ENCODE peak calls at places on chromosomes 16 and 17, in eight cellular contexts. G is C1 segment of cervical spinal cord, K is body of pancreas, O is OCI-LY7, C is adrenal gland, L is NCI-H1436, Z is AG08395, E is AG04450. Q is an unnamed sample.

GRCh38 chr17:22268912-22269220 is 576.5 kb downstream of the KCNJ18 start:
- DNase-seq in G (no peak), K (no peak), O (no peak), C (no peak), L (no peak), Z (no peak), E (no peak), Q (no peak)

GRCh38 chr17:67290994-67291362 is 46.0 kb upstream of the HELZ start:
- DNase-seq in G (no peak), K (no peak), O (no peak), C (no peak), L (no peak), Z (no peak), E (no peak), Q (peak)

GRCh38 chr16:745739-746138 is 4.9 kb upstream of the CIAO3 start:
- DNase-seq in G (no peak), K (no peak), O (peak), C (no peak), L (peak), Z (no peak), E (no peak), Q (no peak)

GRCh38 chr16:12538667-12539081 is 265.0 kb downstream of the CPPED1 start:
- DNase-seq in G (no peak), K (no peak), O (no peak), C (no peak), L (no peak), Z (peak), E (no peak), Q (no peak)

GRCh38 chr17:19753661-19754463 is 5.8 kb upstream of the ALDH3A1 start:
- DNase-seq in G (no peak), K (peak), O (no peak), C (peak), L (peak), Z (no peak), E (no peak), Q (no peak)

GRCh38 chr17:38702166-38702899 is 2.7 kb upstream of the MLLT6 start:
- DNase-seq in G (peak), K (peak), O (peak), C (peak), L (peak), Z (peak), E (peak), Q (peak)

GRCh38 chr16:27195941-27196595 is 7.3 kb upstream of the KDM8 start:
- DNase-seq in G (no peak), K (no peak), O (no peak), C (no peak), L (no peak), Z (no peak), E (no peak), Q (no peak)

GRCh38 chr17:44398692-44399691 is 9.5 kb upstream of the ITGA2B start:
- DNase-seq in G (no peak), K (no peak), O (no peak), C (no peak), L (no peak), Z (no peak), E (no peak), Q (no peak)

GRCh38 chr17:59165933-59166342 is 10.4 kb downstream of the PRR11 start:
- DNase-seq in G (peak), K (no peak), O (peak), C (peak), L (peak), Z (peak), E (no peak), Q (peak)

GRCh38 chr17:72408122-72408382 is 287.2 kb downstream of the SOX9 start:
- DNase-seq in G (no peak), K (no peak), O (no peak), C (no peak), L (no peak), Z (no peak), E (no peak), Q (no peak)

GRCh38 chr16:88815901-88816589 is 4.3 kb upstream of the APRT start:
- DNase-seq in G (no peak), K (peak), O (peak), C (peak), L (peak), Z (no peak), E (no peak), Q (no peak)

GRCh38 chr16:85655216-85656129 is 33.3 kb downstream of the GINS2 start:
- DNase-seq in G (no peak), K (no peak), O (no peak), C (no peak), L (no peak), Z (no peak), E (no peak), Q (no peak)

GRCh38 chr16:10362077-10362863 is 23.6 kb upstream of the ATF7IP2 start:
- DNase-seq in G (no peak), K (no peak), O (peak), C (no peak), L (no peak), Z (no peak), E (no peak), Q (no peak)

GRCh38 chr17:79415365-79415764 is 195.5 kb downstream of the RBFOX3 start:
- DNase-seq in G (no peak), K (no peak), O (no peak), C (no peak), L (no peak), Z (no peak), E (no peak), Q (no peak)

GRCh38 chr17:42431758-42432161 is 8.7 kb upstream of the CAVIN1 start:
- DNase-seq in G (no peak), K (no peak), O (no peak), C (no peak), L (no peak), Z (no peak), E (no peak), Q (no peak)

Q was measured in testis.